ENCODE peak calls at places on chromosomes 4 and X, in four cellular contexts. H is K562, W is GM12878, K is HL-60. U is an unnamed sample.

GRCh38 chr4:79445371-79445781 is 37.3 kb upstream of the GK2 start:
- DNase-seq in K (no peak), H (no peak), W (no peak), U (no peak)

GRCh38 chr4:118911162-118911791 is 22.6 kb downstream of the SYNPO2 start:
- DNase-seq in K (no peak), W (no peak), H (no peak), U (no peak)

GRCh38 chrX:78377186-78377585 is 49.8 kb upstream of the CYSLTR1 start:
- DNase-seq in W (no peak), K (no peak), H (no peak), U (no peak)

GRCh38 chr4:155805016-155805415 is 46.2 kb downstream of the GUCY1B1 start:
- DNase-seq in W (no peak), H (no peak), K (no peak), U (no peak)

GRCh38 chr4:127071443-127071842 is 561.3 kb upstream of the INTU start:
- DNase-seq in W (no peak), H (no peak), K (no peak), U (no peak)

GRCh38 chr4:173529505-173530325 is at the start of gene HAND2:
- DNase-seq in W (no peak), H (peak; percentile 45), K (no peak), U (no peak)

GRCh38 chrX:3165808-3166207 is 124.5 kb downstream of the ARSF start:
- DNase-seq in K (no peak), W (no peak), H (no peak), U (no peak)

GRCh38 chr4:3079694-3080123 is 5.2 kb downstream of the HTT start:
- DNase-seq in H (no peak), K (peak; percentile 55), W (peak; percentile 54), U (no peak)

GRCh38 chr4:78551420-78552351 is at the start of gene ANXA3:
- DNase-seq in H (peak; percentile 64), W (no peak), K (peak; percentile 39), U (peak; percentile 37)

GRCh38 chrX:46686003-46686645 is 72.8 kb downstream of the SLC9A7 start:
- DNase-seq in W (no peak), K (peak; percentile 28), H (peak; percentile 37), U (no peak)

GRCh38 chr4:22264261-22264660 is 251.6 kb downstream of the ADGRA3 start:
- DNase-seq in H (no peak), W (no peak), K (no peak), U (no peak)

GRCh38 chr4:132124624-132124974 is 1024.5 kb upstream of the PCDH10 start:
- DNase-seq in W (no peak), K (no peak), H (no peak), U (no peak)

GRCh38 chr4:30380404-30380998 is 339.7 kb upstream of the PCDH7 start:
- DNase-seq in W (no peak), K (peak; percentile 51), H (peak; percentile 20), U (no peak)

GRCh38 chr4:113759696-113760093 is 1.8 kb downstream of the CAMK2D start:
- DNase-seq in H (no peak), K (no peak), W (no peak), U (no peak)

GRCh38 chr4:147714575-147715401 is 17.1 kb upstream of the ARHGAP10 start:
- DNase-seq in W (no peak), H (no peak), K (no peak), U (no peak)

GRCh38 chr4:47213971-47214370 is 182.6 kb downstream of the GABRB1 start:
- DNase-seq in H (no peak), W (no peak), K (no peak), U (no peak)

GRCh38 chrX:134236690-134237362 is at the start of gene CCDC160:
- DNase-seq in H (peak; percentile 24), W (no peak), K (no peak), U (peak; percentile 20)

GRCh38 chr4:176034936-176035335 is 30.7 kb upstream of the WDR17 start:
- DNase-seq in H (no peak), W (no peak), K (no peak), U (no peak)

GRCh38 chr4:116321471-116321870 is 763.9 kb downstream of the TRAM1L1 start:
- DNase-seq in W (no peak), H (no peak), K (no peak), U (no peak)

GRCh38 chr4:83011779-83012630 is 1.4 kb upstream of the LIN54 start:
- DNase-seq in K (peak; percentile 45), H (no peak), W (no peak), U (no peak)

GRCh38 chrX:121146059-121146628 is 98.7 kb downstream of the GLUD2 start:
- DNase-seq in K (no peak), W (no peak), H (no peak), U (no peak)
- TF ChIP-seq SPI1 in K (no peak), W (no peak), H (no peak), U (no peak)

GRCh38 chrX:107686026-107686425 is 57.7 kb downstream of the PRPS1 start:
- DNase-seq in H (no peak), W (no peak), K (no peak), U (no peak)

GRCh38 chrX:107683931-107684330 is 55.6 kb downstream of the PRPS1 start:
- DNase-seq in H (no peak), W (no peak), K (no peak), U (no peak)

GRCh38 chrX:107683124-107683895 is 55.0 kb downstream of the PRPS1 start:
- DNase-seq in H (no peak), K (no peak), W (no peak), U (no peak)

GRCh38 chrX:107686792-107687191 is 58.5 kb downstream of the PRPS1 start:
- DNase-seq in H (no peak), W (no peak), K (no peak), U (no peak)

DNA sequence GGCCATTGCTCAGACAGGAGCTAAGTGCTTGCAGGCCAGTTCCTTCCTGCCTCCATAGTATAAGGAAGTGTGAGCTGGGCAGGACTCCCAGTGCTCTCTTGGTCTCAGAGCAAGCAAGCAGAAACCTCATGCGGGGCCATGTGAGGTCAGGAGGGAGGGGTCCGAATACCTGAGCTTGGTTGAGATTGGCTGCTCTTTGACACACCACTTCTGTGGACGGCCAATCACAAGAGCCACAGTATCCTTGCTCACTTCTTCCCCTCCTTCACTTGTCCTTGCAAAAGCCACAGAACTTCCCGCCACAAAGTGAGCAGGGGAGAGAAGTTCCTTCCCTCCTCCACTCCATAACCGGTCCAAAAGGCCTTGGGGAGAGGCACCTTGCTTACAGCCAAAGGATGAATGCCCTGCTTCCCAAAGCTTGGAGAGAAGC is 56.7 kb downstream of the PRPS1 start:
- DNase-seq in W (no peak), K (peak; percentile 93), H (peak; percentile 69), U (no peak)
- TF ChIP-seq SPI1 in W (no peak), K (peak; percentile 78), H (peak; percentile 82), U (peak; percentile 14)

DNA sequence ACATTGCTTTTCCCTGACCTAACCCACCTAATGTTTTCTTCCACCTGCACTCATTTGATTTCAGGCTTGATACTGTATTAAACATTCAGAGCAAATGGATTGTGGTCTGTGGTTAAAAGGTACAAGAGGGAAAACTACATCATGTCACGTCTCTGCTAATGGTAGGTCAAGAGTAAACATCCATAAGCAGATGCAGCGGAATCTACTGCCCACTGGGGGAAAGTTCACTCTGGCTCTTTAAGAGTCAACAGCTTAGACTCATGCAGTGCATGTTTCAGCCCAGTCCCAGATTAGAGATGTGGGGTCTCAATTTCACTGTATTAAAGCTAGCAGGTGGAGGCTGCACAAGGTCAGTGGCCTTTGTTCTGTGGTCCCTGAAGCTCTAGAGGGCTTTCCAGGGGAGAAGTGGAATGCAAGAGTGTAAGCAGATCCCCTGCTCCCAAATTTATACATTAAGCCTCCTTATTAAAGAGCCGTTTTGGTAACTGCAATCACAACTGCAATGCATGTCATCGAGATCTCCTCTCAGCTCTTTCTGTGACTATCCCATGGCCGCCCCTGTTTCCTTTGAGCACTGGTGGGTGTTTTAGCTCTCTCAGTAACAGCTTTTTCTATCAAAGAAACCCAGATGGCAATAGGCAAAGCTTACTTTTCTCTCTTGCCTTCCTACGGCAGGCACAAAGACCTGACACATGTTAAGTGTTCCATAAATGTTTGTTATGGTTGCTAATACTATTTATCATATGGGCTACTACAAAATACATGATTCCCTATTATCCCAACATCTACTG is 53.5 kb downstream of the LDB2 start:
- DNase-seq in K (no peak), W (no peak), H (no peak), U (no peak)
- TF ChIP-seq SPI1 in K (no peak), W (no peak), H (no peak), U (no peak)

DNA sequence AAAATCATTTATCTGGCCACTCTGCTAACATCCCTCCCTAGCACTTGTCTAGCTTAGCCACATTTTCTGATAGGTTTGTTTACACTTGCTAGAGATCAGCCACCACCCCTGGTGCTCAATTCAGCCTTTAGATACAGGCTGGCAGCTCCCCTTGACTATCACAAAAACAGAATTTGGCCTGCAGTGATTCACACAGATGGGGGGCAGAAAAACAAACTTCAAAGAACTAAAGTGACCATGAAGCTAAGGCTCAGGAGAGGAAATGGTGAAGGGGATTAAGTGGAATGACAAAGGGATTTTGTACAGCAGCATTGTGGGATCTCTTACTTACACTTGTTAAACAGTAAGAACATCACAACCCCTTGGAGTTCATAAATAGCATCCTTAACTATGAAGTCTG is 1718.0 kb upstream of the PCDH7 start:
- DNase-seq in W (no peak), H (no peak), K (no peak), U (no peak)
- TF ChIP-seq SPI1 in W (no peak), H (no peak), K (no peak), U (no peak)

GRCh38 chr4:37604464-37604863 is 81.7 kb downstream of the RELL1 start:
- DNase-seq in K (no peak), H (no peak), W (no peak), U (no peak)

GRCh38 chr4:37601527-37601926 is 84.6 kb downstream of the RELL1 start:
- DNase-seq in K (peak; percentile 88), W (no peak), H (no peak), U (no peak)

GRCh38 chr4:37603711-37604110 is 82.5 kb downstream of the RELL1 start:
- DNase-seq in K (no peak), H (no peak), W (no peak), U (no peak)

GRCh38 chr4:37602454-37603069 is 83.6 kb downstream of the RELL1 start:
- DNase-seq in W (no peak), H (no peak), K (no peak), U (no peak)

GRCh38 chr4:37603070-37603468 is 83.1 kb downstream of the RELL1 start:
- DNase-seq in K (peak; percentile 80), H (peak; percentile 87), W (peak; percentile 26), U (peak; percentile 62)
- TF ChIP-seq SPI1 in K (no peak), H (no peak), W (no peak), U (no peak)